ENCODE peak calls at places on chromosomes 16 and 17, in seven cellular contexts. V is SK-N-SH; I is lung; H is neural progenitor cell; O is naive thymus-derived CD4-positive, alpha-beta T cell; T is heart right ventricle; Y is stomach. E is an unnamed sample.

GRCh38 chr17:27559996-27560481 is 70.9 kb upstream of the LGALS9 start:
- DNase-seq in H (no peak), I (peak; percentile 54), T (peak; percentile 87), Y (peak; percentile 53), O (no peak), V (peak; percentile 58), E (peak; percentile 69)

GRCh38 chr16:27972500-27972899 is 91.0 kb downstream of the GSG1L start:
- DNase-seq in T (peak; percentile 16), V (peak; percentile 59), O (no peak), Y (no peak), H (peak; percentile 76), I (no peak), E (no peak)

GRCh38 chr16:56279132-56279531 is 87.8 kb downstream of the GNAO1 start:
- DNase-seq in I (no peak), Y (peak; percentile 29), T (no peak), H (no peak), V (no peak), O (no peak), E (no peak)

GRCh38 chr16:89077076-89077475 is 16.6 kb upstream of the ACSF3 start:
- DNase-seq in T (no peak), Y (no peak), I (no peak), H (no peak), O (no peak), V (no peak), E (no peak)

GRCh38 chr17:78063489-78063888 is 65.1 kb downstream of the TMC6 start:
- DNase-seq in I (no peak), Y (no peak), O (no peak), T (no peak), H (no peak), V (no peak), E (no peak)

GRCh38 chr17:3966720-3967363 is 2.6 kb upstream of the ATP2A3 start:
- DNase-seq in T (no peak), O (no peak), Y (peak; percentile 89), I (no peak), V (no peak), H (no peak), E (no peak)

GRCh38 chr17:29155966-29156338 is 24.2 kb downstream of the MYO18A start:
- DNase-seq in H (peak; percentile 73), T (no peak), I (no peak), Y (no peak), V (no peak), O (no peak), E (no peak)

GRCh38 chr17:63826468-63827001 is 696 bp upstream of the PSMC5 start:
- DNase-seq in O (no peak), I (no peak), T (no peak), V (peak; percentile 55), Y (no peak), H (peak; percentile 49), E (no peak)

GRCh38 chr16:72876981-72877373 is 171.0 kb downstream of the ZFHX3 start:
- DNase-seq in V (no peak), O (no peak), I (no peak), Y (no peak), T (no peak), H (no peak), E (no peak)

GRCh38 chr16:28311913-28312312 is 19.6 kb downstream of the SBK1 start:
- DNase-seq in I (no peak), V (no peak), H (no peak), O (no peak), Y (no peak), T (no peak), E (no peak)

GRCh38 chr17:63701477-63702222 is 1.7 kb upstream of the LIMD2 start:
- DNase-seq in H (no peak), Y (peak; percentile 41), T (no peak), I (no peak), O (peak; percentile 39), V (no peak), E (no peak)

GRCh38 chr16:50326835-50327465 is 41.8 kb downstream of the BRD7 start:
- DNase-seq in H (peak; percentile 68), I (no peak), T (no peak), Y (no peak), V (no peak), O (no peak), E (no peak)

GRCh38 chr16:29984764-29985147 is 10.7 kb downstream of the HIRIP3 start:
- DNase-seq in V (no peak), Y (no peak), O (no peak), I (no peak), H (no peak), T (no peak), E (no peak)
- H3K27ac ChIP-seq in V (no peak overlapping the region), Y (no peak overlapping the region), O (no peak overlapping the region), I (no peak overlapping the region), H (no peak overlapping the region), T (no peak overlapping the region), E (no peak overlapping the region)

GRCh38 chr17:44556854-44557606 is at the start of gene FZD2:
- DNase-seq in T (peak; percentile 90), Y (peak; percentile 73), I (peak; percentile 85), V (peak; percentile 95), H (peak; percentile 98), O (peak; percentile 28), E (peak; percentile 89)
- H3K27me3 ChIP-seq in T (peaks cover 19% of the 10 kb centered on the region), Y (peaks cover 63% of the 10 kb centered on the region), I (no peaks in the 10 kb centered on the region), V (no peaks in the 10 kb centered on the region), H (no peaks in the 10 kb centered on the region), O (peaks cover 11% of the 10 kb centered on the region), E (no peaks in the 10 kb centered on the region)

GRCh38 chr17:2398655-2399571 is 1.9 kb downstream of the MNT start:
- DNase-seq in O (no peak), H (peak; percentile 80), V (peak; percentile 59), T (peak; percentile 65), Y (peak; percentile 47), I (peak; percentile 66), E (peak; percentile 82)
- H3K4me1 ChIP-seq in O (peaks cover 9% of the 10 kb centered on the region), H (peaks cover 43% of the 10 kb centered on the region), V (peaks cover 38% of the 10 kb centered on the region), T (peaks cover 68% of the 10 kb centered on the region), Y (peaks cover 73% of the 10 kb centered on the region), I (peaks cover 25% of the 10 kb centered on the region), E (peaks cover 39% of the 10 kb centered on the region)

GRCh38 chr17:82901356-82901755 is 61.5 kb upstream of the ZNF750 start:
- DNase-seq in Y (no peak), H (no peak), T (no peak), V (no peak), I (no peak), O (no peak), E (no peak)
- H3K27ac ChIP-seq in Y (no peak overlapping the region), H (no peak overlapping the region), T (no peak overlapping the region), V (no peak overlapping the region), I (no peak overlapping the region), O (no peak overlapping the region), E (no peak overlapping the region)

GRCh38 chr17:48722201-48722907 is at the start of gene PRAC1:
- DNase-seq in O (no peak), I (no peak), V (no peak), H (peak; percentile 20), Y (no peak), T (no peak), E (no peak)
- H3K27me3 ChIP-seq in O (peaks cover 91% of the 10 kb centered on the region), I (peaks cover 12% of the 10 kb centered on the region), V (peaks cover 100% of the 10 kb centered on the region), H (peaks cover 100% of the 10 kb centered on the region), Y (peaks cover 100% of the 10 kb centered on the region), T (peaks cover 100% of the 10 kb centered on the region), E (no peaks in the 10 kb centered on the region)

DNA sequence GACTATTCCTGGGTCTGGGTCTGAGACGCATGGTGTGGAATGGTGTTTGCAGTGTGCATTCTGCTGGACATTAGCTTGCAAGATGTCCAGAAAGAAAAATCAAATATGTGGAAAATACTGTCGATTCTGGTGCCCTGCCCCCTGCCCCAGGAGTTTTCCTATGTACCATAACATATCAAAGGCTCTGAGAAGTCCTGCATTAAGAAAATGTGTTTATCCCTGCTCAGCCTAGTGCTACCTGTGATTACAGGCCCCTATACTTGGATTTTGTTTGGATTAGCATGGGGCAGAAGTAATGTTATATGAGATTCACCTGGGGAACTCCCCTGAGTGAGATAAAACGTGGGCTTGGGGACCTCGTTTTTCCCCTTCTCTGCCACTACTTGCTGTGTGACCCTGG is 325.0 kb downstream of the CBLN1 start:
- DNase-seq in O (no peak), T (no peak), Y (no peak), I (no peak), V (no peak), H (no peak), E (no peak)
- H3K4me1 ChIP-seq in O (no peaks in the 10 kb centered on the region), T (peaks cover 17% of the 10 kb centered on the region), Y (no peaks in the 10 kb centered on the region), I (peaks cover 5% of the 10 kb centered on the region), V (no peaks in the 10 kb centered on the region), H (no peaks in the 10 kb centered on the region), E (no peaks in the 10 kb centered on the region)

DNA sequence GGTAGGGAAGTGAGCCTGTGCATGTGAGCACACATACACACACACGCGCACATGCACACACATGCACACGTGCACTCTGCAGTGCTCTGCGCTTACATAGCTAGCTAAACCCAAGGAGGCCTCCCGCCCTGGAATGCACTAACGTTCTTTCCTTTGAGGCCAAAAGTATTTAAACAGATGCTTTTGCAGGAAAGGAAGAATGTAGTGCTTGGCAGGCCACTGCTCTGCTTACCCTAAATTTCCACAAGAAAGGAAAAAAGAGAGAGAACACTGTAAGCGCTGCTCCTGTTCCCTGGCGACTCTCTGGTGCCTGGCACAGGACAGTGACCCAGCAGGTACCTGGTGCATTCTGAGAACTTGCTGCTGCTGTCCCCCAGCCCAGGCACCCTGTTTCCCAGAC is 31.3 kb upstream of the MRPS23 start:
- DNase-seq in Y (no peak), V (no peak), I (no peak), T (peak; percentile 37), O (no peak), H (no peak), E (no peak)
- H3K27ac ChIP-seq in Y (peak overlapping the region; percentile 68), V (peak overlapping the region; percentile 100), I (no peak overlapping the region), T (peak overlapping the region; percentile 62), O (no peak overlapping the region), H (no peak overlapping the region), E (peak overlapping the region; percentile 21)

DNA sequence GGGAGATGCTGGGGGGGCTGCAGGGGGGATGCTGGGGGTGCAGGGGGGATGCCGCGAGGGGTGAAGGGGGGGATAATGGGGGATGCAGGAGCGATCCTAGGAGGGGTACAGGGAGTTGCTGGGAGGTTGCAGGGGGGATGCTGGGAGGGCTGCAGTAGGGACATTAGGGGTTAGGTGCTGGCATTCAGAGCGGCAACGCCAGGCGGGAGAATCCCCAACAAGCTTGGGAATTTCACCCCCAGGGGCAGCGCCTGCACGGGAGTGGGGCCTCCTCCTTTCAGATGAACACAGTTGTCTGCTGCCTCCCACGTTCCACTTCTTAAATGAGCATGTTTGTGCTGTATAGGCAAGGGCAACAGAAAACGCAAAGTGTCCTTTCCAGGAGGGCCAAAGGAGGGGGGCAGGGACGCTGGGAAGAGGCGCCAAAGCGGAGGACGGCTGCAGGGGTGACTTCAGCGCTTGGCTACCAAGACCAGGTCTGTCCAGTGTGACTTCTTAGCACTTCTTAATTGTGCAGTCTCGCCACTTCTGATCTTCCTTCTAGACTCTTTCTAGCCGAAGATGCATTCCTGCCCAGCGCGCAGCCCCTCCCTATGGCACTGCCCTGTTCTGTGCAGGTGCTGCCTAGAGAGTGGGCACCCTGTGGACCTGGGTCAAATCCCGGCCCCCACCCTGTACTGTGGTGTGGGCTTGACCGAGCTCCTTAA is 2.0 kb upstream of the SLC6A4 start:
- DNase-seq in O (no peak), V (no peak), T (no peak), I (no peak), H (peak; percentile 40), Y (no peak), E (no peak)
- H3K27me3 ChIP-seq in O (peaks cover 7% of the 10 kb centered on the region), V (peaks cover 24% of the 10 kb centered on the region), T (peaks cover 50% of the 10 kb centered on the region), I (no peaks in the 10 kb centered on the region), H (peaks cover 79% of the 10 kb centered on the region), Y (peaks cover 78% of the 10 kb centered on the region), E (no peaks in the 10 kb centered on the region)

GRCh38 chr16:10938844-10939648 is 3.2 kb downstream of the DEXI start:
- DNase-seq in Y (no peak), I (no peak), T (no peak), O (no peak), V (no peak), H (no peak), E (no peak)
- H3K4me1 ChIP-seq in Y (peaks cover 91% of the 10 kb centered on the region), I (peaks cover 47% of the 10 kb centered on the region), T (peaks cover 86% of the 10 kb centered on the region), O (peaks cover 60% of the 10 kb centered on the region), V (peaks cover 15% of the 10 kb centered on the region), H (peaks cover 14% of the 10 kb centered on the region), E (peaks cover 21% of the 10 kb centered on the region)

E was measured in ovary.